ENCODE peak calls at places on chromosomes 5 and 9, in nine cellular contexts. One of them, this sample, is unnamed.

GRCh38 chr5:140868721-140869554 is at the start of gene PCDHA11:
- DNase-seq in sigmoid colon: no peak
- DNase-seq in HepG2: peak; percentile 45
- DNase-seq in stomach: no peak
- DNase-seq in tibial nerve: no peak
- DNase-seq in A549: peak; percentile 35
- DNase-seq in H1: no peak
- DNase-seq in K562: peak; percentile 7
- DNase-seq in ovary: no peak
- DNase-seq in this sample: no peak

GRCh38 chr5:135861646-135862045 is 27.2 kb downstream of the SLC25A48 start:
- DNase-seq in H1: no peak
- DNase-seq in K562: no peak
- DNase-seq in sigmoid colon: no peak
- DNase-seq in A549: no peak
- DNase-seq in stomach: no peak
- DNase-seq in HepG2: no peak
- DNase-seq in ovary: no peak
- DNase-seq in tibial nerve: no peak
- DNase-seq in this sample: no peak

GRCh38 chr9:34124103-34124502 is 2.4 kb downstream of the DCAF12 start:
- DNase-seq in tibial nerve: no peak
- DNase-seq in A549: no peak
- DNase-seq in ovary: no peak
- DNase-seq in K562: no peak
- DNase-seq in stomach: no peak
- DNase-seq in H1: no peak
- DNase-seq in HepG2: no peak
- DNase-seq in sigmoid colon: peak; percentile 24
- DNase-seq in this sample: no peak

GRCh38 chr5:6723122-6723885 is 10.1 kb downstream of the TENT4A start:
- DNase-seq in tibial nerve: no peak
- DNase-seq in K562: no peak
- DNase-seq in HepG2: no peak
- DNase-seq in A549: no peak
- DNase-seq in H1: no peak
- DNase-seq in sigmoid colon: no peak
- DNase-seq in ovary: no peak
- DNase-seq in stomach: no peak
- DNase-seq in this sample: no peak

GRCh38 chr9:99867536-99867935 is 38.9 kb upstream of the STX17 start:
- DNase-seq in A549: no peak
- DNase-seq in HepG2: no peak
- DNase-seq in stomach: no peak
- DNase-seq in tibial nerve: no peak
- DNase-seq in K562: no peak
- DNase-seq in H1: no peak
- DNase-seq in sigmoid colon: no peak
- DNase-seq in ovary: no peak
- DNase-seq in this sample: no peak

GRCh38 chr5:40679071-40679997 is at the start of gene PTGER4:
- DNase-seq in ovary: peak; percentile 80
- DNase-seq in tibial nerve: peak; percentile 88
- DNase-seq in sigmoid colon: peak; percentile 97
- DNase-seq in HepG2: peak; percentile 32
- DNase-seq in A549: peak; percentile 93
- DNase-seq in stomach: peak; percentile 96
- DNase-seq in K562: peak; percentile 98
- DNase-seq in H1: peak; percentile 92
- DNase-seq in this sample: peak; percentile 98

GRCh38 chr5:120055858-120056257 is 408.2 kb upstream of the PRR16 start:
- DNase-seq in HepG2: no peak
- DNase-seq in H1: no peak
- DNase-seq in sigmoid colon: no peak
- DNase-seq in A549: no peak
- DNase-seq in K562: no peak
- DNase-seq in tibial nerve: no peak
- DNase-seq in ovary: no peak
- DNase-seq in stomach: no peak
- DNase-seq in this sample: no peak

GRCh38 chr9:83537331-83538171 is 650 bp downstream of the FRMD3 start:
- DNase-seq in tibial nerve: no peak
- DNase-seq in stomach: no peak
- DNase-seq in K562: no peak
- DNase-seq in H1: peak; percentile 69
- DNase-seq in HepG2: no peak
- DNase-seq in A549: no peak
- DNase-seq in sigmoid colon: no peak
- DNase-seq in ovary: no peak
- DNase-seq in this sample: no peak

DNA sequence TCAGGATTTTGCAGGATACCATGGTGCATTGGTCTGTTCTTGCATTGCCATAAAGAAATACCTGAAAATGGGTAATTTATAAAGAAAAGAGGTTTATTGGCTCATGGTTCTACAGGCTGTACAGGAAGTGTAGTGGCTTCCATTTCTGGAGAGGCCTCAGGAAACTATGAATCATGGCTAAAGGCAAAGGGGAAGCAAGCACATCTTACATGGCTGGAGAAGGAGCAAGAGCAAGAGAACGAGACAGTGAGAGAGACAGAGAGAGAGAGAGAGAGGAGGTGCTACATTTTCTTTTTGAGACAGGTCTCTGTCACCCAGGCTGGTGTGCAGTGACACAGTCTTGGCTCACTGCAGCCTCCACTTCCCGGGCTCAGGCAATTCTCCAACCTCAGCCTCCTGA is 43.9 kb downstream of the P4HA2 start:
- DNase-seq in ovary: no peak
- DNase-seq in A549: no peak
- DNase-seq in K562: no peak
- DNase-seq in tibial nerve: no peak
- DNase-seq in H1: no peak
- DNase-seq in sigmoid colon: no peak
- DNase-seq in stomach: no peak
- DNase-seq in HepG2: no peak
- DNase-seq in this sample: no peak
- TF ChIP-seq EP300 in ovary: no peak
- TF ChIP-seq EP300 in A549: no peak
- TF ChIP-seq EP300 in K562: no peak
- TF ChIP-seq EP300 in tibial nerve: no peak
- TF ChIP-seq EP300 in H1: no peak
- TF ChIP-seq EP300 in sigmoid colon: no peak
- TF ChIP-seq EP300 in stomach: no peak
- TF ChIP-seq EP300 in HepG2: no peak
- TF ChIP-seq EP300 in this sample: no peak

GRCh38 chr5:5708367-5708919 is 286.0 kb downstream of the ICE1 start:
- DNase-seq in sigmoid colon: no peak
- DNase-seq in A549: no peak
- DNase-seq in stomach: no peak
- DNase-seq in HepG2: no peak
- DNase-seq in ovary: no peak
- DNase-seq in K562: no peak
- DNase-seq in H1: no peak
- DNase-seq in tibial nerve: no peak
- DNase-seq in this sample: no peak

GRCh38 chr5:5710471-5710870 is 288.0 kb downstream of the ICE1 start:
- DNase-seq in K562: no peak
- DNase-seq in H1: no peak
- DNase-seq in A549: no peak
- DNase-seq in ovary: no peak
- DNase-seq in tibial nerve: no peak
- DNase-seq in stomach: no peak
- DNase-seq in sigmoid colon: no peak
- DNase-seq in HepG2: no peak
- DNase-seq in this sample: no peak

GRCh38 chr5:5716665-5717064 is 294.2 kb downstream of the ICE1 start:
- DNase-seq in H1: no peak
- DNase-seq in stomach: no peak
- DNase-seq in tibial nerve: no peak
- DNase-seq in A549: no peak
- DNase-seq in K562: no peak
- DNase-seq in sigmoid colon: no peak
- DNase-seq in HepG2: no peak
- DNase-seq in ovary: no peak
- DNase-seq in this sample: no peak

DNA sequence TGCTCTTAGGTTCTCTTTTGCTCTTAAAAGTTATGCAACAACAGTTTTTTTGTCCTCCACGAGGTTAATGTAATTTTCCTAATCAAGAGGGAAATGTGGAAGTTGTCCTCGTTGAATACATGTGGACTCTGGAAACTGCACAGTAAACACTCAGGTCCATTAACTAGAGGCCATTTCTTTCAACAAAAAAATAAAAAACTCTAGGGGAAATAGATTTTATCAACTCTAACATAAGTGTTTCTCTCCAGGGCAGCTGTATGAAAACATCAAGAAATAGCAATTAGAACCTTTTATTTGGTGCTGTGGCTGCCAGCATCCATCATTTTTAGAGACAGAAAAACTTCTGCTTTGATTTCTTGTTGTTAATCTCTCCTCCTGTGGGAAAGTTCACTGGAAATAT is 288.6 kb downstream of the ICE1 start:
- DNase-seq in H1: no peak
- DNase-seq in tibial nerve: no peak
- DNase-seq in A549: no peak
- DNase-seq in HepG2: no peak
- DNase-seq in sigmoid colon: no peak
- DNase-seq in ovary: no peak
- DNase-seq in stomach: no peak
- DNase-seq in K562: no peak
- DNase-seq in this sample: peak; percentile 12
- TF ChIP-seq EP300 in H1: no peak
- TF ChIP-seq EP300 in tibial nerve: no peak
- TF ChIP-seq EP300 in A549: no peak
- TF ChIP-seq EP300 in HepG2: no peak
- TF ChIP-seq EP300 in sigmoid colon: no peak
- TF ChIP-seq EP300 in ovary: no peak
- TF ChIP-seq EP300 in stomach: no peak
- TF ChIP-seq EP300 in K562: no peak
- TF ChIP-seq EP300 in this sample: no peak

GRCh38 chr5:77080905-77081304 is 6.2 kb downstream of the ZBED3 start:
- DNase-seq in K562: no peak
- DNase-seq in ovary: no peak
- DNase-seq in A549: no peak
- DNase-seq in stomach: no peak
- DNase-seq in tibial nerve: no peak
- DNase-seq in HepG2: no peak
- DNase-seq in H1: no peak
- DNase-seq in sigmoid colon: no peak
- DNase-seq in this sample: no peak

GRCh38 chr5:77073667-77074066 is 13.4 kb downstream of the ZBED3 start:
- DNase-seq in stomach: no peak
- DNase-seq in tibial nerve: no peak
- DNase-seq in K562: no peak
- DNase-seq in HepG2: no peak
- DNase-seq in sigmoid colon: no peak
- DNase-seq in ovary: no peak
- DNase-seq in H1: no peak
- DNase-seq in A549: no peak
- DNase-seq in this sample: no peak

GRCh38 chr5:77074745-77075144 is 12.3 kb downstream of the ZBED3 start:
- DNase-seq in stomach: no peak
- DNase-seq in A549: no peak
- DNase-seq in HepG2: no peak
- DNase-seq in ovary: no peak
- DNase-seq in K562: no peak
- DNase-seq in tibial nerve: no peak
- DNase-seq in sigmoid colon: no peak
- DNase-seq in H1: no peak
- DNase-seq in this sample: no peak

GRCh38 chr5:77077821-77078176 is 9.3 kb downstream of the ZBED3 start:
- DNase-seq in A549: no peak
- DNase-seq in H1: no peak
- DNase-seq in tibial nerve: no peak
- DNase-seq in sigmoid colon: no peak
- DNase-seq in K562: no peak
- DNase-seq in HepG2: no peak
- DNase-seq in ovary: no peak
- DNase-seq in stomach: no peak
- DNase-seq in this sample: no peak

DNA sequence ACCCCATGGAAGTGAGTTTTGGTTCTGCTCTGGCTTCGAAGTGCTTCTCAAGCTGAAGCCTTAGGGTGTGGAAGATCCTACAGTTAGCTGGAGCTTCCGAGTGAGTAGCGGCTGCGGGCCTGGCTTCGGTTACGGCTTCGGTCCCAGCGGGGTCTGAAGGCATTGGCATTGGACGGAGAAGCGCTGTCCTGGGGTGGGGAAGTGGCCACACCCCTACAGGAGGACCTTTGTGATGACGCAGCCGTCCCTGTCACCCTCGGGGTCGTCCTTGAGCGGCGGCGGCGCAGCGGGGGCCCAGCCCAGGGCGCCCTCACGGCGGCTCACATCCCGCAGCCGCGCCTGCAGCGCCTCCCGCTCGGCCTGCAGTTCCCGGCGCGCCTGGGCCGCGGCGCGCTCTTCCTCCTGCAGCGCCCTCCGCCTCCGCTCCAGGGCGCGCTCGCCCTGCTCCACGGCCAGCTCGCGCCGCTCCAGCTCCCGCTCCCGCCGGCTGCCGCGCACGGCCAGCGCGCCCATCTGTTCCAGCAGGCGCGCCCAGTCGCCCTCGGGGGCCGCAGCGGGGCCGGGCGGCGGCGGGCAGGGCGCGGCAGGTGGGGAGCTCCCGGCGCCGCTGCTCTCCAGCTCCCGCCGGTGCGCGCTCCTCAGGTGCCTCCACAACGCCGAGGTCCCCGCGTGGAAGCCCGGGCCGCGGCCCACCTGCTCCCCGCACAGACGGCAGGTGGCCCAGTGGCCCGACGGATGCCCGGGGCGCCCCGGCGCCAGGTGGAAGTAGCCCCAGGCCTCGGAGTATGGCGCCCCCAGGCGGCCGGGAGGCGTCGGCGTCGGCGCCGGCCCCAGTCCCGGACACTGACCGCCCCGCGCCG is 9.9 kb downstream of the ZBED3 start:
- DNase-seq in H1: peak; percentile 94
- DNase-seq in tibial nerve: peak; percentile 57
- DNase-seq in sigmoid colon: peak; percentile 83
- DNase-seq in A549: peak; percentile 75
- DNase-seq in stomach: peak; percentile 79
- DNase-seq in ovary: peak; percentile 76
- DNase-seq in K562: peak; percentile 81
- DNase-seq in HepG2: no peak
- DNase-seq in this sample: no peak
- TF ChIP-seq EP300 in H1: no peak
- TF ChIP-seq EP300 in tibial nerve: no peak
- TF ChIP-seq EP300 in sigmoid colon: no peak
- TF ChIP-seq EP300 in A549: no peak
- TF ChIP-seq EP300 in stomach: no peak
- TF ChIP-seq EP300 in ovary: no peak
- TF ChIP-seq EP300 in K562: no peak
- TF ChIP-seq EP300 in HepG2: no peak
- TF ChIP-seq EP300 in this sample: no peak

DNA sequence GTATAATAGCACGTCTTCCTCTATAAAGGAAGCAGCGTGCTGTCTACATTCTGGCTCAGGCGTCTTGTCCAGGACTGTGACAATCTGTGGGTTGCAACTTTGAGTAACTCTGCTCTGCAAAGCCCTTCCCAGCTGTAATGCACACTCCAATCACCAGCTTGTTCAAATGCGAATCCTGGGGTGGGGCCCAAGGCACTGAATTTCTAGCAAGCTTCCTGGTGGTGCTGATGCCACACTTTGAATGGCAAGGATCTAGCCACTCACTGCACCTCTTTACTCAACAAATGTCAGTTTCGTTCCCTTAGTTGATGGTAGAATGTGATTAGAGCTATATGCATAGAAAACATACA is 174.0 kb downstream of the DAB2IP start:
- DNase-seq in sigmoid colon: no peak
- DNase-seq in stomach: no peak
- DNase-seq in H1: peak; percentile 40
- DNase-seq in tibial nerve: no peak
- DNase-seq in HepG2: no peak
- DNase-seq in K562: no peak
- DNase-seq in A549: no peak
- DNase-seq in ovary: no peak
- DNase-seq in this sample: no peak
- TF ChIP-seq EP300 in sigmoid colon: no peak
- TF ChIP-seq EP300 in stomach: no peak
- TF ChIP-seq EP300 in H1: no peak
- TF ChIP-seq EP300 in tibial nerve: no peak
- TF ChIP-seq EP300 in HepG2: no peak
- TF ChIP-seq EP300 in K562: no peak
- TF ChIP-seq EP300 in A549: no peak
- TF ChIP-seq EP300 in ovary: no peak
- TF ChIP-seq EP300 in this sample: no peak

This sample was measured in esophagus muscularis mucosa.